ENCODE peak calls at places on chromosomes 2 and 18, in seven cellular contexts. One of them, this sample, is unnamed.

GRCh38 chr2:175929850-175930249 is 72.2 kb downstream of the LNPK start:
- DNase-seq in A549: no peak
- DNase-seq in testis: no peak
- DNase-seq in tibial nerve: no peak
- DNase-seq in NB4: no peak
- DNase-seq in Peyer's patch: no peak
- DNase-seq in sigmoid colon: no peak
- DNase-seq in this sample: no peak

GRCh38 chr2:8319219-8319618 is 362.6 kb upstream of the ID2 start:
- DNase-seq in A549: no peak
- DNase-seq in testis: no peak
- DNase-seq in tibial nerve: no peak
- DNase-seq in NB4: no peak
- DNase-seq in Peyer's patch: no peak
- DNase-seq in sigmoid colon: no peak
- DNase-seq in this sample: no peak

GRCh38 chr18:77067315-77068061 is 65.1 kb downstream of the MBP start:
- DNase-seq in A549: peak; percentile 55
- DNase-seq in testis: peak; percentile 59
- DNase-seq in tibial nerve: peak; percentile 74
- DNase-seq in NB4: peak; percentile 93
- DNase-seq in Peyer's patch: peak; percentile 71
- DNase-seq in sigmoid colon: peak; percentile 84
- DNase-seq in this sample: peak; percentile 72

GRCh38 chr2:28689764-28690163 is 61.9 kb upstream of the PPP1CB start:
- DNase-seq in A549: no peak
- DNase-seq in testis: no peak
- DNase-seq in tibial nerve: no peak
- DNase-seq in NB4: no peak
- DNase-seq in Peyer's patch: no peak
- DNase-seq in sigmoid colon: no peak
- DNase-seq in this sample: no peak

GRCh38 chr18:33116376-33116775 is 324.1 kb downstream of the CCDC178 start:
- DNase-seq in A549: no peak
- DNase-seq in testis: no peak
- DNase-seq in tibial nerve: no peak
- DNase-seq in NB4: peak; percentile 2
- DNase-seq in Peyer's patch: no peak
- DNase-seq in sigmoid colon: no peak
- DNase-seq in this sample: peak; percentile 65

GRCh38 chr2:170930132-170931109 is 1.4 kb downstream of the GORASP2 start:
- DNase-seq in A549: peak; percentile 70
- DNase-seq in testis: peak; percentile 54
- DNase-seq in tibial nerve: peak; percentile 19
- DNase-seq in NB4: peak; percentile 64
- DNase-seq in Peyer's patch: peak; percentile 44
- DNase-seq in sigmoid colon: no peak
- DNase-seq in this sample: no peak

GRCh38 chr2:239609162-239609561 is 208.3 kb upstream of the HDAC4 start:
- DNase-seq in A549: no peak
- DNase-seq in testis: no peak
- DNase-seq in tibial nerve: no peak
- DNase-seq in NB4: no peak
- DNase-seq in Peyer's patch: no peak
- DNase-seq in sigmoid colon: peak; percentile 48
- DNase-seq in this sample: no peak

GRCh38 chr2:108403494-108403893 is 25.7 kb downstream of the SULT1C4 start:
- DNase-seq in A549: no peak
- DNase-seq in testis: no peak
- DNase-seq in tibial nerve: peak; percentile 16
- DNase-seq in NB4: no peak
- DNase-seq in Peyer's patch: no peak
- DNase-seq in sigmoid colon: no peak
- DNase-seq in this sample: no peak

GRCh38 chr18:54215069-54215468 is 9.4 kb downstream of the MBD2 start:
- DNase-seq in A549: no peak
- DNase-seq in testis: no peak
- DNase-seq in tibial nerve: no peak
- DNase-seq in NB4: peak; percentile 7
- DNase-seq in Peyer's patch: no peak
- DNase-seq in sigmoid colon: no peak
- DNase-seq in this sample: no peak

GRCh38 chr2:178422097-178422496 is 28.9 kb downstream of the PRKRA start:
- DNase-seq in A549: no peak
- DNase-seq in testis: no peak
- DNase-seq in tibial nerve: no peak
- DNase-seq in NB4: no peak
- DNase-seq in Peyer's patch: no peak
- DNase-seq in sigmoid colon: no peak
- DNase-seq in this sample: no peak

GRCh38 chr2:216694826-216695217 is 527 bp downstream of the IGFBP5 start:
- DNase-seq in A549: no peak
- DNase-seq in testis: no peak
- DNase-seq in tibial nerve: no peak
- DNase-seq in NB4: no peak
- DNase-seq in Peyer's patch: no peak
- DNase-seq in sigmoid colon: peak; percentile 68
- DNase-seq in this sample: no peak

GRCh38 chr2:86625096-86625495 is 1.4 kb upstream of the RNF103 start:
- DNase-seq in A549: no peak
- DNase-seq in testis: peak; percentile 76
- DNase-seq in tibial nerve: no peak
- DNase-seq in NB4: no peak
- DNase-seq in Peyer's patch: no peak
- DNase-seq in sigmoid colon: no peak
- DNase-seq in this sample: no peak

GRCh38 chr2:96556441-96557330 is 20.1 kb downstream of the ARID5A start:
- DNase-seq in A549: peak; percentile 95
- DNase-seq in testis: no peak
- DNase-seq in tibial nerve: no peak
- DNase-seq in NB4: peak; percentile 60
- DNase-seq in Peyer's patch: no peak
- DNase-seq in sigmoid colon: no peak
- DNase-seq in this sample: peak; percentile 59

GRCh38 chr18:75360206-75360605 is 67.3 kb downstream of the SMIM21 start:
- DNase-seq in A549: no peak
- DNase-seq in testis: peak; percentile 84
- DNase-seq in tibial nerve: no peak
- DNase-seq in NB4: no peak
- DNase-seq in Peyer's patch: no peak
- DNase-seq in sigmoid colon: no peak
- DNase-seq in this sample: no peak

GRCh38 chr18:51342815-51343214 is 145.3 kb upstream of the MEX3C start:
- DNase-seq in A549: peak; percentile 4
- DNase-seq in testis: no peak
- DNase-seq in tibial nerve: no peak
- DNase-seq in NB4: no peak
- DNase-seq in Peyer's patch: no peak
- DNase-seq in sigmoid colon: no peak
- DNase-seq in this sample: no peak

DNA sequence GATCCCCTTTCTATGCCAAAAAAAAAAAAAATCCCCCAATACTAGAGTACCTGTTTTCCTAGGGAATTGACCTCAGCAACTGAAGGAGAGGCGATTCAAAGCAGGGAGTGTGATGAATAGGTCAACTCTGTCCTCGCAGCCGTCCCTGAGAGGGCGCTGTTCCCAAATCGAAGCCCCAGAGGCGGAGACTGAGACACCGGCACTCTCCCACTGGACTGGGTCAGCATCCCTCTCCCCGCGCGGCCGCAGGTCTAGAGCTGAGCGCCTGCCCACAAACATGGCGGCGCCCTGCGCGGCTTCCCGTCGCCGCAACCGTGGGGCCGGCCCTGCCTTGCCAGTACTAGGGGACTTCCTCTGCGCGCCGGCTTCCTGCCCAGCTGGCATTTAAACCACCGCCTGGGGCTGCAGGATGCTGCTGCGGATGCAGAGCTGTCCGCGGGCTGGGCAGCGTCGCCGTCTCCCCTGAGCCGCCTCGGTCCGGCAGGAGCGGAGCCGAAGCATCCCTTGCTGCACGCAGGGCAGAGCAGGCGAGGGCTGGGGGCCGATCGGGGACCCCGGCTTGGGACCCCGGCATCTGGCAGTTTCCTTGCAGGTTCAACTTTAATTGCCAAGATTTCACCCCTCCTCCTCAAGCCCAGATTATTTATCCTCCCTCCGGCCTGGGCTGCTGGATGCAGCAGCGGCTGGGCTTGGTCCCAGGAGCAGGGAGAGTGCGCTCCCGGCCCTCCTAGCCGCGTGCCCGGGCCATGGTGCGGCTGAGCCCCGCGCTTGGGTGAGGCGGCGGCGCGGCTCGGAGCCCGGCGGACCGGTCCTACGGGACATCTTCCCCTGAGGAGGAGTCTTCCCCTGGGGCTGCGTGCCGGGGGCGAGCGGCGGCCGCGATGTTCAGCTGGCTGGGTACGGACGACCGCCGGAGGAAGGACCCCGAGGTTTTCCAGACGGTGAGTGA is at the start of gene EHD3:
- DNase-seq in A549: peak; percentile 92
- DNase-seq in testis: peak; percentile 92
- DNase-seq in tibial nerve: peak; percentile 53
- DNase-seq in NB4: peak; percentile 79
- DNase-seq in Peyer's patch: peak; percentile 90
- DNase-seq in sigmoid colon: peak; percentile 91
- DNase-seq in this sample: peak; percentile 83
- TF ChIP-seq POLR2A in A549: peak; percentile 88
- TF ChIP-seq POLR2A in testis: no peak
- TF ChIP-seq POLR2A in tibial nerve: peak; percentile 12
- TF ChIP-seq POLR2A in NB4: no peak
- TF ChIP-seq POLR2A in Peyer's patch: no peak
- TF ChIP-seq POLR2A in sigmoid colon: no peak
- TF ChIP-seq POLR2A in this sample: no peak

GRCh38 chr2:2134037-2134436 is 197.0 kb downstream of the MYT1L start:
- DNase-seq in A549: no peak
- DNase-seq in testis: no peak
- DNase-seq in tibial nerve: no peak
- DNase-seq in NB4: no peak
- DNase-seq in Peyer's patch: no peak
- DNase-seq in sigmoid colon: no peak
- DNase-seq in this sample: no peak
- TF ChIP-seq CTCF in A549: no peak
- TF ChIP-seq CTCF in testis: no peak
- TF ChIP-seq CTCF in tibial nerve: no peak
- TF ChIP-seq CTCF in NB4: no peak
- TF ChIP-seq CTCF in Peyer's patch: no peak
- TF ChIP-seq CTCF in sigmoid colon: no peak
- TF ChIP-seq CTCF in this sample: no peak

DNA sequence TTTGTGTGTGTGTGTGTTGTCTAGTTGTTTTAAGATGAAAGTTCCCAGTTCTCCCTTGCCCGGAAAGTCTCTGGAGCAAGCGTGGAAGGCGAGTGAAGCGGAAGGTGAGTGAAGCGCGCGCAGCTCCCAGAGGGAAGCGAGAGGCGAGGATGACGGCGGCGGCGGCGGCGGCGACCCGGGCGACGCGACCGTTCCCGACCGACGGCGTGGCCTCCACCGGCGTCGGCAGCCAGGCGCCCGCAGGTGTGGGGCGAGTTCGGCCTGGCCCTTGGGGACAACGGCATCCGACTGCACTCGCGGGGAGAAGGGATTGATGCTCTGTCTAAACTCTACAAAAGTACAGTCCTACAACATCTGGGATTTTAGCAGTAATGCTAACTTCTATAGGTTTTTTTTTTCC is 321.8 kb downstream of the CELF4 start:
- DNase-seq in A549: no peak
- DNase-seq in testis: no peak
- DNase-seq in tibial nerve: no peak
- DNase-seq in NB4: no peak
- DNase-seq in Peyer's patch: no peak
- DNase-seq in sigmoid colon: no peak
- DNase-seq in this sample: no peak
- H3K4me3 ChIP-seq in A549: no peak overlapping the region
- H3K4me3 ChIP-seq in testis: peak overlapping the region; percentile 4
- H3K4me3 ChIP-seq in tibial nerve: no peak overlapping the region
- H3K4me3 ChIP-seq in NB4: no peak overlapping the region
- H3K4me3 ChIP-seq in Peyer's patch: no peak overlapping the region
- H3K4me3 ChIP-seq in sigmoid colon: no peak overlapping the region
- H3K4me3 ChIP-seq in this sample: no peak overlapping the region

GRCh38 chr2:23941644-23942043 is 1.4 kb downstream of the UBXN2A start:
- DNase-seq in A549: no peak
- DNase-seq in testis: no peak
- DNase-seq in tibial nerve: no peak
- DNase-seq in NB4: no peak
- DNase-seq in Peyer's patch: no peak
- DNase-seq in sigmoid colon: no peak
- DNase-seq in this sample: no peak

GRCh38 chr2:23939054-23939436 is 1.2 kb upstream of the UBXN2A start:
- DNase-seq in A549: no peak
- DNase-seq in testis: no peak
- DNase-seq in tibial nerve: no peak
- DNase-seq in NB4: no peak
- DNase-seq in Peyer's patch: no peak
- DNase-seq in sigmoid colon: no peak
- DNase-seq in this sample: no peak

GRCh38 chr2:23940976-23941605 is 828 bp downstream of the UBXN2A start:
- DNase-seq in A549: no peak
- DNase-seq in testis: no peak
- DNase-seq in tibial nerve: no peak
- DNase-seq in NB4: peak; percentile 24
- DNase-seq in Peyer's patch: no peak
- DNase-seq in sigmoid colon: no peak
- DNase-seq in this sample: no peak

GRCh38 chr2:23943666-23944065 is 3.4 kb downstream of the UBXN2A start:
- DNase-seq in A549: no peak
- DNase-seq in testis: no peak
- DNase-seq in tibial nerve: no peak
- DNase-seq in NB4: no peak
- DNase-seq in Peyer's patch: no peak
- DNase-seq in sigmoid colon: no peak
- DNase-seq in this sample: no peak

GRCh38 chr2:23940262-23940975 is at the start of gene UBXN2A:
- DNase-seq in A549: peak; percentile 89
- DNase-seq in testis: peak; percentile 82
- DNase-seq in tibial nerve: peak; percentile 52
- DNase-seq in NB4: peak; percentile 90
- DNase-seq in Peyer's patch: peak; percentile 73
- DNase-seq in sigmoid colon: peak; percentile 82
- DNase-seq in this sample: peak; percentile 82
- TF ChIP-seq POLR2A in A549: peak; percentile 85
- TF ChIP-seq POLR2A in testis: no peak
- TF ChIP-seq POLR2A in tibial nerve: peak; percentile 65
- TF ChIP-seq POLR2A in NB4: peak; percentile 69
- TF ChIP-seq POLR2A in Peyer's patch: peak; percentile 60
- TF ChIP-seq POLR2A in sigmoid colon: peak; percentile 30
- TF ChIP-seq POLR2A in this sample: no peak

This sample was measured in stomach.